ENCODE peak calls at places on chromosomes 12 and 14, in four cellular contexts. One of them, this sample, is unnamed.

GRCh38 chr14:53613404-53614253 is 343.0 kb downstream of the BMP4 start:
- DNase-seq in mesendoderm: peak; percentile 40
- DNase-seq in Karpas-422: peak; percentile 94
- DNase-seq in HCT116: peak; percentile 86
- DNase-seq in this sample: peak; percentile 76

GRCh38 chr12:117033382-117034045 is 65.7 kb downstream of the TESC start:
- DNase-seq in mesendoderm: no peak
- DNase-seq in Karpas-422: no peak
- DNase-seq in HCT116: no peak
- DNase-seq in this sample: no peak

GRCh38 chr14:21070083-21070609 is at the start of gene ARHGEF40:
- DNase-seq in mesendoderm: peak; percentile 63
- DNase-seq in Karpas-422: peak; percentile 56
- DNase-seq in HCT116: no peak
- DNase-seq in this sample: peak; percentile 86

GRCh38 chr14:50003213-50004021 is 110.5 kb downstream of the ARF6 start:
- DNase-seq in mesendoderm: peak; percentile 35
- DNase-seq in Karpas-422: peak; percentile 97
- DNase-seq in HCT116: peak; percentile 65
- DNase-seq in this sample: peak; percentile 74

GRCh38 chr12:12979731-12980259 is 20.3 kb downstream of the HEBP1 start:
- DNase-seq in mesendoderm: peak; percentile 95
- DNase-seq in Karpas-422: no peak
- DNase-seq in HCT116: no peak
- DNase-seq in this sample: no peak

GRCh38 chr12:4438834-4439596 is 6.6 kb downstream of the FGF6 start:
- DNase-seq in mesendoderm: no peak
- DNase-seq in Karpas-422: peak; percentile 49
- DNase-seq in HCT116: no peak
- DNase-seq in this sample: peak; percentile 39

GRCh38 chr12:68358532-68359485 is 26.6 kb upstream of the MDM1 start:
- DNase-seq in mesendoderm: peak; percentile 87
- DNase-seq in Karpas-422: peak; percentile 79
- DNase-seq in HCT116: peak; percentile 50
- DNase-seq in this sample: peak; percentile 89

GRCh38 chr12:71708658-71709057 is 22.8 kb downstream of the TMEM19 start:
- DNase-seq in mesendoderm: no peak
- DNase-seq in Karpas-422: no peak
- DNase-seq in HCT116: no peak
- DNase-seq in this sample: no peak

GRCh38 chr12:109718390-109718789 is 4.8 kb downstream of the FAM222A start:
- DNase-seq in mesendoderm: peak; percentile 79
- DNase-seq in Karpas-422: no peak
- DNase-seq in HCT116: no peak
- DNase-seq in this sample: peak; percentile 97

GRCh38 chr12:27969901-27970390 is 2.6 kb downstream of the PTHLH start:
- DNase-seq in mesendoderm: peak; percentile 88
- DNase-seq in Karpas-422: no peak
- DNase-seq in HCT116: peak; percentile 45
- DNase-seq in this sample: peak; percentile 94

GRCh38 chr12:109836916-109837315 is 3.7 kb upstream of the TRPV4 start:
- DNase-seq in mesendoderm: no peak
- DNase-seq in Karpas-422: no peak
- DNase-seq in HCT116: no peak
- DNase-seq in this sample: peak; percentile 54

GRCh38 chr14:63727231-63727735 is 582 bp downstream of the SGPP1 start:
- DNase-seq in mesendoderm: peak; percentile 53
- DNase-seq in Karpas-422: peak; percentile 80
- DNase-seq in HCT116: no peak
- DNase-seq in this sample: peak; percentile 81

GRCh38 chr12:111506260-111506659 is 92.9 kb downstream of the ATXN2 start:
- DNase-seq in mesendoderm: no peak
- DNase-seq in Karpas-422: no peak
- DNase-seq in HCT116: no peak
- DNase-seq in this sample: no peak

GRCh38 chr14:28412076-28412475 is 354.5 kb upstream of the FOXG1 start:
- DNase-seq in mesendoderm: no peak
- DNase-seq in Karpas-422: no peak
- DNase-seq in HCT116: no peak
- DNase-seq in this sample: no peak

GRCh38 chr12:113220593-113221180 is 577 bp upstream of the TPCN1 start:
- DNase-seq in mesendoderm: no peak
- DNase-seq in Karpas-422: peak; percentile 54
- DNase-seq in HCT116: no peak
- DNase-seq in this sample: no peak

GRCh38 chr12:41983394-41983793 is 161.3 kb downstream of the GXYLT1 start:
- DNase-seq in mesendoderm: no peak
- DNase-seq in Karpas-422: no peak
- DNase-seq in HCT116: no peak
- DNase-seq in this sample: peak; percentile 58

GRCh38 chr12:82866227-82866803 is 179.6 kb downstream of the TMTC2 start:
- DNase-seq in mesendoderm: no peak
- DNase-seq in Karpas-422: no peak
- DNase-seq in HCT116: no peak
- DNase-seq in this sample: no peak

GRCh38 chr12:42129595-42130204 is 15.0 kb downstream of the GXYLT1 start:
- DNase-seq in mesendoderm: peak; percentile 81
- DNase-seq in Karpas-422: peak; percentile 70
- DNase-seq in HCT116: peak; percentile 61
- DNase-seq in this sample: peak; percentile 72

GRCh38 chr12:127280393-127281275 is 986.3 kb upstream of the TMEM132C start:
- DNase-seq in mesendoderm: peak; percentile 64
- DNase-seq in Karpas-422: no peak
- DNase-seq in HCT116: peak; percentile 62
- DNase-seq in this sample: peak; percentile 98

GRCh38 chr12:12018454-12018853 is 52.3 kb upstream of the BCL2L14 start:
- DNase-seq in mesendoderm: no peak
- DNase-seq in Karpas-422: peak; percentile 10
- DNase-seq in HCT116: no peak
- DNase-seq in this sample: peak; percentile 44

GRCh38 chr12:49891012-49891411 is 12.7 kb downstream of the FAIM2 start:
- DNase-seq in mesendoderm: no peak
- DNase-seq in Karpas-422: no peak
- DNase-seq in HCT116: no peak
- DNase-seq in this sample: no peak

GRCh38 chr12:57734586-57734985 is 4.0 kb downstream of the AGAP2 start:
- DNase-seq in mesendoderm: no peak
- DNase-seq in Karpas-422: no peak
- DNase-seq in HCT116: no peak
- DNase-seq in this sample: no peak

GRCh38 chr12:54005531-54005852 is 3.3 kb upstream of the HOXC8 start:
- DNase-seq in mesendoderm: no peak
- DNase-seq in Karpas-422: no peak
- DNase-seq in HCT116: no peak
- DNase-seq in this sample: peak; percentile 73
- H3K9ac ChIP-seq in mesendoderm: no peak overlapping the region
- H3K9ac ChIP-seq in Karpas-422: no peak overlapping the region
- H3K9ac ChIP-seq in HCT116: no peak overlapping the region
- H3K9ac ChIP-seq in this sample: no peak overlapping the region

GRCh38 chr14:22390824-22391461 is 198.1 kb downstream of the DAD1 start:
- DNase-seq in mesendoderm: no peak
- DNase-seq in Karpas-422: no peak
- DNase-seq in HCT116: no peak
- DNase-seq in this sample: no peak
- H3K9ac ChIP-seq in mesendoderm: no peak overlapping the region
- H3K9ac ChIP-seq in Karpas-422: no peak overlapping the region
- H3K9ac ChIP-seq in HCT116: no peak overlapping the region
- H3K9ac ChIP-seq in this sample: no peak overlapping the region

DNA sequence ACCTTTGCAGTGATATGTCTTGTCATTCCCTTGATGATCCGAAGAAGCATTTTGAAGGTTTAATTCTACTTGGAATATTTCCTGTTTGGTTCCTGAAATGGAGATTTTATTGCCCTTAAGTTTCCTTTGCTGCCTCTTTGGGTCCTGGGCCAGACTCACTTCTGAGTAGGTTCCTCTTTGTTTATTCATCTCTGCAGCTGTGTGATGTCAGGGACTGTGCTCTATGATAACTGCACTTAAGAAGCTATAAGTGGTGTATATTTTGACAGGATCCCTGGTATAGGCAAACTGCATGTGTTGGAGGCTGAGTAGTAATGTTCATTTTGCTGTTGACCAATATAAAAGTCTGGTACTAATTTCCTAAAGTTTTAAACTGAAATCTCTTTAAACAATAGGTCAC is at the start of gene KLRC4:
- DNase-seq in mesendoderm: no peak
- DNase-seq in Karpas-422: no peak
- DNase-seq in HCT116: peak; percentile 63
- DNase-seq in this sample: no peak
- H3K9ac ChIP-seq in mesendoderm: no peak within 1 kb of the TSS
- H3K9ac ChIP-seq in Karpas-422: no peak within 1 kb of the TSS
- H3K9ac ChIP-seq in HCT116: no peak within 1 kb of the TSS
- H3K9ac ChIP-seq in this sample: no peak within 1 kb of the TSS

DNA sequence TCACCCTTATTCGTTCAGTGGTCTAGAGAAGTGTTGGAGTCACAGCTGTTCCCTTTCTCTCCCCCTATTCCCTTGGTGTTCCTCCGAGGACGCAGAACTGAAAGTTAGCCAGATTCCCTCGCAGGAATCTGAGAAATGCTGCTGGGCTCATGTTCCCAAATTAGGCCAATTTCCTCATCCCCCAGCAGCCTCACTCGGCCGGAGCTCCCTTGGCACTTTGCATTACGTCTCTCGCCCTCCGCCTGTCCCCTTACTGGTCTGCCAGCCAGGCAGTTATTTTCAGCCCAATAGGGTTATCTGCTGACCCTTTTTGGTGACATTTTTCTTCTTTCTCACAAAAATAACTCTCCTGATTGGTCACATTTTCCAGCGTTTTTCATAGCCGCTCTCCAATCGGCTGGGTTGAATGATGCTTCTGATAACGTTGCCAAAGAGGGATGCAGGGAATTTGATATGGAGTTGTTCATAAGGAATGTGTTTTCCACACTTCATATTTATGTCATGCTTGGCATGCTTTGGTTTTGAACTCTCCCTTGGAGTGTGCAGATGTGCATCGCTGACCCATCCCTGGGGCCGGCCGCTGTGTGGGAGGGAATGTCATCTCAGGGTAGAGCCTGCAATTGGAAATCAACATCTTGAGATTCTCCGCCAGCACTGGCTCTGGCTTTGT is 9.9 kb downstream of the IFT43 start:
- DNase-seq in mesendoderm: no peak
- DNase-seq in Karpas-422: no peak
- DNase-seq in HCT116: no peak
- DNase-seq in this sample: peak; percentile 33
- H3K9ac ChIP-seq in mesendoderm: no peak overlapping the region
- H3K9ac ChIP-seq in Karpas-422: no peak overlapping the region
- H3K9ac ChIP-seq in HCT116: no peak overlapping the region
- H3K9ac ChIP-seq in this sample: no peak overlapping the region

DNA sequence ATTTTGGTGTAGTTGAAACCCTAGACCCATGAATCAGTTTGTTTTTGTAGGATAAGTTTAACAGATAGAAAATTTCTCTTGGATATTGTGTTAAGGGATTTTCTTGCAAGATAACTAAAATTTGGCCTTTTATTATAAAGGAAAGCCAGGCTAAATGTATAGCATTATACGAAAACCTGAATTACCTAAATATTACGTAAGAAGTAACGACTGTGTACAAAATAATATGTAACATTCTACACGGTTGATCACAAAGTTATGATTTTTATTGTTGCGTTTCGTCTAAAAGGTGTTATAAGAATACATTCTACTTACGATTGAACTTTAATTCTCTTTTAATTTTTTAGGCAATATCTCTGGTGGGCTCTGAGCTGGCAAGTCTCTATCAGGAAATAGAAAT is 63.9 kb downstream of the KNTC1 start:
- DNase-seq in mesendoderm: no peak
- DNase-seq in Karpas-422: no peak
- DNase-seq in HCT116: no peak
- DNase-seq in this sample: no peak
- H3K9ac ChIP-seq in mesendoderm: no peak overlapping the region
- H3K9ac ChIP-seq in Karpas-422: no peak overlapping the region
- H3K9ac ChIP-seq in HCT116: no peak overlapping the region
- H3K9ac ChIP-seq in this sample: no peak overlapping the region

DNA sequence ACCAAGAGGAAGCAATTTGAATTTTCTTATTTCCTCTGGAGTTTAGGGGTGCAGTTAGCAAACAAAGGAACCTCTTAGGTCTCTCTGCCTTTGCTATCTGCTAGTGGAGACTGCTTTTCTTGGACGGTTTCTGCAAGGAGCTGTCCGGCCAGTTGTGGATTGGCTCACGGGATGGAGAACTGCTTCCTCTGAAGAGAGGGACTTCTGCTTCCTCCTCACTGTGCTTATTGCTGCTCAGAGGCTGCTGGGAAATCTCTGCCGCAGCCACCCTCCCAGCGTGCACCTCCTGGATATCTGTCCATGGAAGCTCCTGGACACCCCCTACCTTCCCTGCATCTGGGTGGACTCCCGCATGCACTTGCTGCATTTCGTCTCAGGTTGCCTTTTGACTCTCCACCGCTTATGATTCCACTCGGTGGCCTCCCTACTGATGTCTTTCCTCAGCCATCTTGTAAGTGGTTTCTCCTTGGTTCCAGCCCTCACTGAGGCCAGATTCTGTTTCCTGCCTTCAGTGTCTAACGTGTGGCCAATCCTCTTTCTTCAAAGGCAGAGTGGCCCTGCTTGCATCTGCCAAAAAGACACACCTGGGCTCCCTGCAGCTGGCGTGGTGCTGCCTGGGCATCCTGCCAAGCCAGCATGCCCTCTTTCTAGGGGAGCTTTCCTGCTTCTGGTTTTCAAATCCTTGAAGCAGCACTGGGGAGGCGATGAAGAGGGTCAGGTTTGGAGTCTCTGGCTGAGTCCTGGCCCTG is 187.3 kb downstream of the CHST11 start:
- DNase-seq in mesendoderm: no peak
- DNase-seq in Karpas-422: no peak
- DNase-seq in HCT116: no peak
- DNase-seq in this sample: no peak
- H3K9ac ChIP-seq in mesendoderm: no peak overlapping the region
- H3K9ac ChIP-seq in Karpas-422: no peak overlapping the region
- H3K9ac ChIP-seq in HCT116: no peak overlapping the region
- H3K9ac ChIP-seq in this sample: no peak overlapping the region

DNA sequence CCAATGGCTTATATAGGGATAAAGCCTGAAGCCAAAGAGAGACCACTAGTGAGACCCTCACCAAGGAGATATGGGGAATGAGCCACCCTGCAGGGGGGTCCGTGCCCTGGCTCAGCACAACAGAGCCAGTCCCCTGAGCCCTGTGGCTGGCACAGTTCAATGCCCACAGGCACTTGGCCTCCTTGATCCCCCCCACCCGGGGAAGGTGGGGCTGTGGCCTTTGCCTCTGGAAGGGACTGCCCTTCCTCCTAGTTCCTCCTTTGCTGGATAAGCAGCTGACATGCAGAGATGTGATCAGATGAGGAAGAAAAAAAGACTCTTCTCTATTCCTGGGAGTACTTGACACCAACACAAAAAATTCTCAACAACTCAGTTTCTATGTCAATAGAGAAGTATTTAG is 19.9 kb downstream of the TTC7B start:
- DNase-seq in mesendoderm: no peak
- DNase-seq in Karpas-422: no peak
- DNase-seq in HCT116: no peak
- DNase-seq in this sample: no peak
- H3K9ac ChIP-seq in mesendoderm: no peak overlapping the region
- H3K9ac ChIP-seq in Karpas-422: no peak overlapping the region
- H3K9ac ChIP-seq in HCT116: no peak overlapping the region
- H3K9ac ChIP-seq in this sample: no peak overlapping the region

GRCh38 chr12:6769003-6769389 is 2.8 kb downstream of the PTMS start:
- DNase-seq in mesendoderm: peak; percentile 82
- DNase-seq in Karpas-422: no peak
- DNase-seq in HCT116: no peak
- DNase-seq in this sample: peak; percentile 96
- H3K9ac ChIP-seq in mesendoderm: peak overlapping the region; percentile 99
- H3K9ac ChIP-seq in Karpas-422: no peak overlapping the region
- H3K9ac ChIP-seq in HCT116: no peak overlapping the region
- H3K9ac ChIP-seq in this sample: peak overlapping the region; percentile 28

This sample was measured in endodermal cell.